ENCODE peak calls at places on chromosomes 16 and 17, in nine cellular contexts. One of them, this sample, is unnamed.

GRCh38 chr17:22337467-22337866 is 645.1 kb downstream of the KCNJ18 start:
- DNase-seq in RWPE2: no peak
- DNase-seq in heart right ventricle: no peak
- DNase-seq in WTC11: no peak
- DNase-seq in AG08395: no peak
- DNase-seq in ovary: no peak
- DNase-seq in HS-5: no peak
- DNase-seq in Right ventricle myocardium superior: no peak
- DNase-seq in suprapubic skin: no peak
- DNase-seq in this sample: no peak

GRCh38 chr17:44202756-44203155 is 3.1 kb upstream of the ATXN7L3 start:
- DNase-seq in RWPE2: no peak
- DNase-seq in heart right ventricle: no peak
- DNase-seq in WTC11: no peak
- DNase-seq in AG08395: no peak
- DNase-seq in ovary: no peak
- DNase-seq in HS-5: no peak
- DNase-seq in Right ventricle myocardium superior: no peak
- DNase-seq in suprapubic skin: no peak
- DNase-seq in this sample: no peak

GRCh38 chr17:20205609-20206008 is 196.4 kb downstream of the SPECC1 start:
- DNase-seq in RWPE2: no peak
- DNase-seq in heart right ventricle: no peak
- DNase-seq in WTC11: no peak
- DNase-seq in AG08395: no peak
- DNase-seq in ovary: no peak
- DNase-seq in HS-5: no peak
- DNase-seq in Right ventricle myocardium superior: no peak
- DNase-seq in suprapubic skin: no peak
- DNase-seq in this sample: no peak

GRCh38 chr17:80246726-80247125 is 13.9 kb upstream of the RNF213 start:
- DNase-seq in RWPE2: no peak
- DNase-seq in heart right ventricle: no peak
- DNase-seq in WTC11: no peak
- DNase-seq in AG08395: no peak
- DNase-seq in ovary: no peak
- DNase-seq in HS-5: no peak
- DNase-seq in Right ventricle myocardium superior: no peak
- DNase-seq in suprapubic skin: no peak
- DNase-seq in this sample: no peak

GRCh38 chr16:46746821-46747776 is 1.0 kb downstream of the MYLK3 start:
- DNase-seq in RWPE2: no peak
- DNase-seq in heart right ventricle: peak
- DNase-seq in WTC11: no peak
- DNase-seq in AG08395: no peak
- DNase-seq in ovary: no peak
- DNase-seq in HS-5: no peak
- DNase-seq in Right ventricle myocardium superior: peak
- DNase-seq in suprapubic skin: peak
- DNase-seq in this sample: no peak

GRCh38 chr16:11955713-11956123 is 9.3 kb upstream of the TNFRSF17 start:
- DNase-seq in RWPE2: peak
- DNase-seq in heart right ventricle: no peak
- DNase-seq in WTC11: no peak
- DNase-seq in AG08395: peak
- DNase-seq in ovary: no peak
- DNase-seq in HS-5: peak
- DNase-seq in Right ventricle myocardium superior: no peak
- DNase-seq in suprapubic skin: peak
- DNase-seq in this sample: no peak

GRCh38 chr17:83019376-83019775 is 60.0 kb upstream of the METRNL start:
- DNase-seq in RWPE2: no peak
- DNase-seq in heart right ventricle: no peak
- DNase-seq in WTC11: no peak
- DNase-seq in AG08395: no peak
- DNase-seq in ovary: no peak
- DNase-seq in HS-5: no peak
- DNase-seq in Right ventricle myocardium superior: no peak
- DNase-seq in suprapubic skin: no peak
- DNase-seq in this sample: no peak

GRCh38 chr17:44970136-44970737 is 2.1 kb upstream of the C1QL1 start:
- DNase-seq in RWPE2: no peak
- DNase-seq in heart right ventricle: peak
- DNase-seq in WTC11: peak
- DNase-seq in AG08395: peak
- DNase-seq in ovary: peak
- DNase-seq in HS-5: no peak
- DNase-seq in Right ventricle myocardium superior: peak
- DNase-seq in suprapubic skin: no peak
- DNase-seq in this sample: peak

GRCh38 chr17:49450735-49451134 is 36.1 kb upstream of the PHB1 start:
- DNase-seq in RWPE2: no peak
- DNase-seq in heart right ventricle: no peak
- DNase-seq in WTC11: no peak
- DNase-seq in AG08395: peak
- DNase-seq in ovary: no peak
- DNase-seq in HS-5: no peak
- DNase-seq in Right ventricle myocardium superior: no peak
- DNase-seq in suprapubic skin: no peak
- DNase-seq in this sample: no peak

GRCh38 chr16:81251871-81252270 is 13.4 kb downstream of the BCO1 start:
- DNase-seq in RWPE2: no peak
- DNase-seq in heart right ventricle: no peak
- DNase-seq in WTC11: no peak
- DNase-seq in AG08395: peak
- DNase-seq in ovary: peak
- DNase-seq in HS-5: no peak
- DNase-seq in Right ventricle myocardium superior: no peak
- DNase-seq in suprapubic skin: no peak
- DNase-seq in this sample: no peak

GRCh38 chr16:112153-112840 is 26.2 kb downstream of the NPRL3 start:
- DNase-seq in RWPE2: no peak
- DNase-seq in heart right ventricle: no peak
- DNase-seq in WTC11: no peak
- DNase-seq in AG08395: no peak
- DNase-seq in ovary: no peak
- DNase-seq in HS-5: no peak
- DNase-seq in Right ventricle myocardium superior: no peak
- DNase-seq in suprapubic skin: no peak
- DNase-seq in this sample: no peak

GRCh38 chr17:40810505-40810904 is 10.7 kb upstream of the KRT28 start:
- DNase-seq in RWPE2: no peak
- DNase-seq in heart right ventricle: no peak
- DNase-seq in WTC11: no peak
- DNase-seq in AG08395: no peak
- DNase-seq in ovary: no peak
- DNase-seq in HS-5: peak
- DNase-seq in Right ventricle myocardium superior: no peak
- DNase-seq in suprapubic skin: no peak
- DNase-seq in this sample: no peak

GRCh38 chr17:37200497-37200896 is 175.3 kb upstream of the C17orf78 start:
- DNase-seq in RWPE2: no peak
- DNase-seq in heart right ventricle: no peak
- DNase-seq in WTC11: no peak
- DNase-seq in AG08395: no peak
- DNase-seq in ovary: no peak
- DNase-seq in HS-5: no peak
- DNase-seq in Right ventricle myocardium superior: no peak
- DNase-seq in suprapubic skin: no peak
- DNase-seq in this sample: no peak

GRCh38 chr17:45276031-45276430 is 14.1 kb upstream of the SPATA32 start:
- DNase-seq in RWPE2: no peak
- DNase-seq in heart right ventricle: no peak
- DNase-seq in WTC11: no peak
- DNase-seq in AG08395: no peak
- DNase-seq in ovary: no peak
- DNase-seq in HS-5: no peak
- DNase-seq in Right ventricle myocardium superior: peak
- DNase-seq in suprapubic skin: no peak
- DNase-seq in this sample: no peak

GRCh38 chr17:6097005-6097279 is 26.8 kb downstream of the WSCD1 start:
- DNase-seq in RWPE2: no peak
- DNase-seq in heart right ventricle: no peak
- DNase-seq in WTC11: no peak
- DNase-seq in AG08395: no peak
- DNase-seq in ovary: no peak
- DNase-seq in HS-5: no peak
- DNase-seq in Right ventricle myocardium superior: no peak
- DNase-seq in suprapubic skin: peak
- DNase-seq in this sample: no peak

GRCh38 chr16:50998411-50998810 is 152.7 kb downstream of the SALL1 start:
- DNase-seq in RWPE2: no peak
- DNase-seq in heart right ventricle: no peak
- DNase-seq in WTC11: no peak
- DNase-seq in AG08395: no peak
- DNase-seq in ovary: no peak
- DNase-seq in HS-5: no peak
- DNase-seq in Right ventricle myocardium superior: no peak
- DNase-seq in suprapubic skin: no peak
- DNase-seq in this sample: no peak

GRCh38 chr17:6423931-6424330 is 11.0 kb downstream of the AIPL1 start:
- DNase-seq in RWPE2: no peak
- DNase-seq in heart right ventricle: no peak
- DNase-seq in WTC11: no peak
- DNase-seq in AG08395: no peak
- DNase-seq in ovary: no peak
- DNase-seq in HS-5: no peak
- DNase-seq in Right ventricle myocardium superior: no peak
- DNase-seq in suprapubic skin: no peak
- DNase-seq in this sample: no peak